ENCODE peak calls at places on chromosome 12, in four cellular contexts. One of them, this sample, is unnamed. For H3K4me1 and H3K27me3, the result is how much of the 10 kb centered on the place peaks cover.

GRCh38 chr12:132071837-132072384 is 72.2 kb downstream of the DDX51 start:
- DNase-seq in CD8-positive, alpha-beta memory T cell: no peak
- DNase-seq in H9: no peak
- DNase-seq in left ventricle myocardium inferior: no peak
- DNase-seq in this sample: no peak

GRCh38 chr12:110039085-110039807 is 9.1 kb downstream of the C12orf76 start:
- DNase-seq in CD8-positive, alpha-beta memory T cell: no peak
- DNase-seq in H9: peak
- DNase-seq in left ventricle myocardium inferior: no peak
- DNase-seq in this sample: no peak

GRCh38 chr12:89875225-89875624 is 166.6 kb upstream of the ATP2B1 start:
- DNase-seq in CD8-positive, alpha-beta memory T cell: no peak
- DNase-seq in H9: no peak
- DNase-seq in left ventricle myocardium inferior: no peak
- DNase-seq in this sample: no peak

GRCh38 chr12:55738113-55739024 is 4.6 kb upstream of the GDF11 start:
- DNase-seq in CD8-positive, alpha-beta memory T cell: peak
- DNase-seq in H9: peak
- DNase-seq in left ventricle myocardium inferior: peak
- DNase-seq in this sample: peak

GRCh38 chr12:78210894-78211302 is 380.2 kb downstream of the NAV3 start:
- DNase-seq in CD8-positive, alpha-beta memory T cell: no peak
- DNase-seq in H9: no peak
- DNase-seq in left ventricle myocardium inferior: no peak
- DNase-seq in this sample: no peak

GRCh38 chr12:58889557-58889956 is 30.7 kb downstream of the LRIG3 start:
- DNase-seq in CD8-positive, alpha-beta memory T cell: no peak
- DNase-seq in H9: no peak
- DNase-seq in left ventricle myocardium inferior: no peak
- DNase-seq in this sample: no peak

GRCh38 chr12:66620703-66621102 is 58.2 kb downstream of the GRIP1 start:
- DNase-seq in CD8-positive, alpha-beta memory T cell: no peak
- DNase-seq in H9: no peak
- DNase-seq in left ventricle myocardium inferior: no peak
- DNase-seq in this sample: no peak

GRCh38 chr12:12892670-12893290 is 1.4 kb downstream of the GPRC5A start:
- DNase-seq in CD8-positive, alpha-beta memory T cell: no peak
- DNase-seq in H9: no peak
- DNase-seq in left ventricle myocardium inferior: no peak
- DNase-seq in this sample: no peak

DNA sequence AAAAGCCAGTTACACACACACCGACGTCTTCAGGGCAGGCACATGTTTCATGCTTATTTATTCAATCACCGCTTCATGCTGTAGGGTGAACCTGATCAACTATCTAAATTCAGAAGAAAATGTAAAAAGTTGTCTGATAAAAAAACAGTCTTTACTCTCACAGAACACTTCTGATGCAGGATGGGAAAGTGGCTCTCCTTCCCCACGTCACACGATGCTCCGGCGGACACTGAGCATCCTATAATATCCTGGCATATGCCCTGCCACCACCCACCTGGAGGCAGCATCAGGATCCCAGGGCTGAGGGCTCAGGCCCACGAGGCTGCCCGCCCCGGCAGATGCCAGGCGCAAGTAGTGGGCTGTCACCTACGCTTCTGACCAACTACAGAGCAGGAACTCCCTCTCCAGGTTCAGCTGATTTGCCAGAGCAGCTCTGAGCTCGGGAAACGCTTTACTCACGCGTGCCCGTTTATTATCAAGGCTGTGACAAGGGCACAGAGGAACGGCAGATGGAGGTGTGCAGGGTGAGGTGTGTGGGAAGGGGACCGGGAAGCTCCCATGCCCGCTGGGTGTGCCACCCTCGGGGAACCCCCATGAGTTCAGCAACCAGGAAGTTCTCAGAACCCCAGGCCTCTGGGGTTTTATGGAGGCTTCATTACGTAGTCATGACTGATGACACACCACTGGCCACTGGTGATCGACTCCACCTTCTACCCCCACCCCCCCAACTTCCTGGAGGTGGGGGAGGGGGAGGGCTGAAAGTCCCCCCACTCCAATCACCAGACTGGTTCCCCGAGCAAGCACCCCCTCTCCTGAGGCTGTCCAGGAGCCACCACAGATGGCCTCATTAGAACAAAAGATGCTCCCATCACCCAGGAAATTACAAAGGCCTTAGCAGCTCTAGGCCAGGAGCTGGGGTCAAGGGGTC is 32.1 kb downstream of the SLC15A4 start:
- DNase-seq in CD8-positive, alpha-beta memory T cell: no peak
- DNase-seq in H9: no peak
- DNase-seq in left ventricle myocardium inferior: no peak
- DNase-seq in this sample: no peak
- H3K27ac ChIP-seq in CD8-positive, alpha-beta memory T cell: no peak
- H3K27ac ChIP-seq in H9: no peak
- H3K27ac ChIP-seq in left ventricle myocardium inferior: peak
- H3K27ac ChIP-seq in this sample: no peak

GRCh38 chr12:96396209-96396608 is 4.0 kb downstream of the CDK17 start:
- DNase-seq in CD8-positive, alpha-beta memory T cell: no peak
- DNase-seq in H9: no peak
- DNase-seq in left ventricle myocardium inferior: no peak
- DNase-seq in this sample: no peak
- H3K4me1 ChIP-seq in CD8-positive, alpha-beta memory T cell: under half
- H3K4me1 ChIP-seq in H9: under half
- H3K4me1 ChIP-seq in left ventricle myocardium inferior: half or more
- H3K4me1 ChIP-seq in this sample: under half

GRCh38 chr12:64825143-64826011 is 930 bp downstream of the TBC1D30 start:
- DNase-seq in CD8-positive, alpha-beta memory T cell: no peak
- DNase-seq in H9: peak
- DNase-seq in left ventricle myocardium inferior: no peak
- DNase-seq in this sample: no peak

GRCh38 chr12:64821116-64821630 is 3.3 kb upstream of the TBC1D30 start:
- DNase-seq in CD8-positive, alpha-beta memory T cell: no peak
- DNase-seq in H9: no peak
- DNase-seq in left ventricle myocardium inferior: no peak
- DNase-seq in this sample: no peak

GRCh38 chr12:64824500-64825142 is at the start of gene TBC1D30:
- DNase-seq in CD8-positive, alpha-beta memory T cell: no peak
- DNase-seq in H9: peak
- DNase-seq in left ventricle myocardium inferior: no peak
- DNase-seq in this sample: peak

GRCh38 chr12:64826234-64826633 is 1.8 kb downstream of the TBC1D30 start:
- DNase-seq in CD8-positive, alpha-beta memory T cell: no peak
- DNase-seq in H9: peak
- DNase-seq in left ventricle myocardium inferior: peak
- DNase-seq in this sample: peak

DNA sequence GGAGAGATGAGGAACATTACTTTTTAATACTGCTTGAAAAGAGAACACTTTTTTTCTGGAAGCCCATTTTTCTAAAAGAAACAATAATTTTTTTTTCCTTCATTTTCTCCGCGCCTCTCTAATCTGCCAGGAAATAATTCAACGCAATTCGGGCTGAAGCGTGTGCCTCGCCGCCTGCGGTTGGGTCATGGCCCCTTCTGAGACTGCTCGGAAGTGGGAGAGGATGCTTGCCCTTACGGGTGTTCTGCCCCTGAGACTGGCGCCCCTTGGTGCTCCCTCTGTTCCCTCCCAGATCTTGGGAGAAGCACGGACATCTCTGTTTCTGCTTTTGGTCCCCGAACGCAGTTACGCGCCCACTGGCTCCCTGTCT is 332 bp upstream of the TBC1D30 start:
- DNase-seq in CD8-positive, alpha-beta memory T cell: no peak
- DNase-seq in H9: no peak
- DNase-seq in left ventricle myocardium inferior: no peak
- DNase-seq in this sample: no peak
- H3K27me3 ChIP-seq in CD8-positive, alpha-beta memory T cell: under half
- H3K27me3 ChIP-seq in H9: under half
- H3K27me3 ChIP-seq in left ventricle myocardium inferior: half or more
- H3K27me3 ChIP-seq in this sample: under half

GRCh38 chr12:54374555-54375257 is 9.8 kb downstream of the ZNF385A start:
- DNase-seq in CD8-positive, alpha-beta memory T cell: no peak
- DNase-seq in H9: no peak
- DNase-seq in left ventricle myocardium inferior: peak
- DNase-seq in this sample: peak
- H3K27ac ChIP-seq in CD8-positive, alpha-beta memory T cell: no peak
- H3K27ac ChIP-seq in H9: no peak
- H3K27ac ChIP-seq in left ventricle myocardium inferior: peak
- H3K27ac ChIP-seq in this sample: peak

GRCh38 chr12:19605720-19606119 is 166.4 kb downstream of the AEBP2 start:
- DNase-seq in CD8-positive, alpha-beta memory T cell: no peak
- DNase-seq in H9: no peak
- DNase-seq in left ventricle myocardium inferior: no peak
- DNase-seq in this sample: no peak
- H3K4me1 ChIP-seq in CD8-positive, alpha-beta memory T cell: under half
- H3K4me1 ChIP-seq in H9: under half
- H3K4me1 ChIP-seq in left ventricle myocardium inferior: under half
- H3K4me1 ChIP-seq in this sample: under half

GRCh38 chr12:114434341-114434740 is 28.4 kb upstream of the TBX5 start:
- DNase-seq in CD8-positive, alpha-beta memory T cell: no peak
- DNase-seq in H9: no peak
- DNase-seq in left ventricle myocardium inferior: no peak
- DNase-seq in this sample: no peak
- H3K27me3 ChIP-seq in CD8-positive, alpha-beta memory T cell: under half
- H3K27me3 ChIP-seq in H9: under half
- H3K27me3 ChIP-seq in left ventricle myocardium inferior: under half
- H3K27me3 ChIP-seq in this sample: under half